ENCODE peak calls at places on chromosome 11, in five cellular contexts. V is BE2C, U is left lung, C is psoas muscle, W is MCF 10A. N is an unnamed sample.

GRCh38 chr11:116532066-116532465 is 240.7 kb downstream of the BUD13 start:
- DNase-seq in C (no peak), U (no peak), V (no peak), W (no peak), N (no peak)

GRCh38 chr11:64710418-64711137 is 12.4 kb downstream of the NRXN2 start:
- DNase-seq in V (no peak), C (no peak), U (no peak), W (peak), N (peak)

GRCh38 chr11:104650234-104650633 is 248.0 kb downstream of the CASP12 start:
- DNase-seq in V (no peak), U (no peak), C (no peak), W (no peak), N (peak)

GRCh38 chr11:80700386-80700785 is 1259.6 kb upstream of the TENM4 start:
- DNase-seq in V (no peak), U (no peak), C (no peak), W (no peak), N (no peak)

GRCh38 chr11:74749127-74749964 is 697 bp downstream of the RNF169 start:
- DNase-seq in W (peak), C (peak), V (peak), U (peak), N (peak)

GRCh38 chr11:35208795-35209194 is 69.8 kb downstream of the CD44 start:
- DNase-seq in U (no peak), V (no peak), C (no peak), W (no peak), N (no peak)

GRCh38 chr11:63490551-63491239 is at the start of gene PLAAT5:
- DNase-seq in C (peak), W (no peak), V (no peak), U (no peak), N (no peak)

GRCh38 chr11:81497202-81497804 is 1236.4 kb downstream of the FAM181B start:
- DNase-seq in C (no peak), U (no peak), W (peak), V (peak), N (peak)

GRCh38 chr11:99370557-99371200 is 349.9 kb downstream of the CNTN5 start:
- DNase-seq in U (peak), C (peak), W (peak), V (peak), N (peak)

GRCh38 chr11:19393941-19394340 is 153.2 kb upstream of the E2F8 start:
- DNase-seq in W (peak), V (no peak), U (no peak), C (no peak), N (peak)

GRCh38 chr11:66543263-66544107 is 2.4 kb downstream of the ZDHHC24 start:
- DNase-seq in V (peak), C (peak), U (peak), W (no peak), N (peak)

GRCh38 chr11:118079507-118079906 is 2.6 kb downstream of the TMPRSS4 start:
- DNase-seq in U (no peak), C (no peak), W (no peak), V (no peak), N (no peak)

GRCh38 chr11:1307163-1307870 is 2.1 kb downstream of the TOLLIP start:
- DNase-seq in V (no peak), W (no peak), C (no peak), U (no peak), N (no peak)

GRCh38 chr11:29320196-29320595 is 696.6 kb downstream of the KCNA4 start:
- DNase-seq in U (no peak), W (no peak), V (no peak), C (no peak), N (peak)

GRCh38 chr11:73475549-73475948 is 99.3 kb downstream of the RELT start:
- DNase-seq in W (no peak), V (no peak), C (no peak), U (no peak), N (no peak)

GRCh38 chr11:64400096-64400495 is 41.1 kb downstream of the RPS6KA4 start:
- DNase-seq in C (peak), W (peak), V (no peak), U (no peak), N (peak)

GRCh38 chr11:119196833-119197483 is 9.2 kb upstream of the CBL start:
- DNase-seq in C (no peak), W (peak), V (peak), U (no peak), N (peak)

GRCh38 chr11:1087279-1087960 is 12.7 kb downstream of the MUC2 start:
- DNase-seq in U (no peak), C (no peak), V (no peak), W (no peak), N (no peak)

GRCh38 chr11:110587129-110587528 is 125.1 kb downstream of the ARHGAP20 start:
- DNase-seq in V (no peak), W (no peak), C (no peak), U (no peak), N (no peak)

GRCh38 chr11:116955548-116955947 is 118.1 kb upstream of the APOA1 start:
- DNase-seq in U (no peak), W (no peak), C (no peak), V (no peak), N (no peak)

GRCh38 chr11:66720223-66720898 is 8.7 kb downstream of the SPTBN2 start:
- DNase-seq in U (peak), V (peak), C (peak), W (peak), N (peak)

GRCh38 chr11:1338201-1339065 is 29.0 kb upstream of the TOLLIP start:
- DNase-seq in U (no peak), C (no peak), W (no peak), V (no peak), N (no peak)

GRCh38 chr11:103773059-103773458 is 263.4 kb upstream of the DDI1 start:
- DNase-seq in W (no peak), U (no peak), C (no peak), V (no peak), N (peak)

GRCh38 chr11:132058211-132058772 is 687.9 kb downstream of the NTM start:
- DNase-seq in V (no peak), W (no peak), C (no peak), U (no peak), N (peak)

GRCh38 chr11:123509737-123510578 is 79.9 kb downstream of the GRAMD1B start:
- DNase-seq in U (no peak), V (peak), W (no peak), C (no peak), N (peak)

GRCh38 chr11:77467233-77467632 is 6.7 kb downstream of the PAK1 start:
- DNase-seq in C (no peak), V (no peak), U (no peak), W (peak), N (peak)

GRCh38 chr11:93199616-93200015 is 1.8 kb upstream of the SLC36A4 start:
- DNase-seq in U (no peak), W (no peak), V (no peak), C (no peak), N (no peak)

GRCh38 chr11:95515379-95515778 is 274.2 kb downstream of the FAM76B start:
- DNase-seq in U (no peak), C (no peak), W (no peak), V (no peak), N (peak)

GRCh38 chr11:85941380-85941973 is 86.3 kb downstream of the CCDC83 start:
- DNase-seq in C (peak), W (peak), V (peak), U (no peak), N (peak)

GRCh38 chr11:93279911-93280347 is 50.6 kb upstream of the DEUP1 start:
- DNase-seq in V (no peak), W (no peak), C (no peak), U (no peak), N (no peak)

GRCh38 chr11:131129474-131129873 is 213.2 kb upstream of the SNX19 start:
- DNase-seq in V (no peak), C (no peak), U (no peak), W (no peak), N (no peak)

GRCh38 chr11:22133785-22134184 is 59.1 kb upstream of the ANO5 start:
- DNase-seq in V (no peak), U (no peak), W (no peak), C (no peak), N (no peak)

GRCh38 chr11:68838572-68838964 is 3.1 kb downstream of the CPT1A start:
- DNase-seq in W (peak), V (no peak), C (peak), U (no peak), N (peak)

GRCh38 chr11:19951558-19952083 is 208.7 kb downstream of the DBX1 start:
- DNase-seq in W (peak), C (no peak), V (no peak), U (no peak), N (peak)

GRCh38 chr11:133619973-133620372 is 87.7 kb upstream of the OPCML start:
- DNase-seq in V (no peak), W (no peak), U (no peak), C (no peak), N (no peak)
- TF ChIP-seq CTCF in V (peak), W (peak), U (no peak), C (no peak), N (no peak)

GRCh38 chr11:60984149-60984548 is 12.7 kb downstream of the CD6 start:
- DNase-seq in C (no peak), V (no peak), W (no peak), U (no peak), N (no peak)
- TF ChIP-seq CTCF in C (no peak), V (no peak), W (no peak), U (no peak), N (no peak)

GRCh38 chr11:88523362-88524028 is 186.0 kb upstream of the CTSC start:
- DNase-seq in C (no peak), W (no peak), U (no peak), V (no peak), N (peak)

GRCh38 chr11:88520391-88520790 is 182.9 kb upstream of the CTSC start:
- DNase-seq in U (no peak), V (no peak), W (no peak), C (no peak), N (peak)

GRCh38 chr11:88522624-88523361 is 185.3 kb upstream of the CTSC start:
- DNase-seq in W (no peak), C (no peak), V (no peak), U (no peak), N (no peak)

DNA sequence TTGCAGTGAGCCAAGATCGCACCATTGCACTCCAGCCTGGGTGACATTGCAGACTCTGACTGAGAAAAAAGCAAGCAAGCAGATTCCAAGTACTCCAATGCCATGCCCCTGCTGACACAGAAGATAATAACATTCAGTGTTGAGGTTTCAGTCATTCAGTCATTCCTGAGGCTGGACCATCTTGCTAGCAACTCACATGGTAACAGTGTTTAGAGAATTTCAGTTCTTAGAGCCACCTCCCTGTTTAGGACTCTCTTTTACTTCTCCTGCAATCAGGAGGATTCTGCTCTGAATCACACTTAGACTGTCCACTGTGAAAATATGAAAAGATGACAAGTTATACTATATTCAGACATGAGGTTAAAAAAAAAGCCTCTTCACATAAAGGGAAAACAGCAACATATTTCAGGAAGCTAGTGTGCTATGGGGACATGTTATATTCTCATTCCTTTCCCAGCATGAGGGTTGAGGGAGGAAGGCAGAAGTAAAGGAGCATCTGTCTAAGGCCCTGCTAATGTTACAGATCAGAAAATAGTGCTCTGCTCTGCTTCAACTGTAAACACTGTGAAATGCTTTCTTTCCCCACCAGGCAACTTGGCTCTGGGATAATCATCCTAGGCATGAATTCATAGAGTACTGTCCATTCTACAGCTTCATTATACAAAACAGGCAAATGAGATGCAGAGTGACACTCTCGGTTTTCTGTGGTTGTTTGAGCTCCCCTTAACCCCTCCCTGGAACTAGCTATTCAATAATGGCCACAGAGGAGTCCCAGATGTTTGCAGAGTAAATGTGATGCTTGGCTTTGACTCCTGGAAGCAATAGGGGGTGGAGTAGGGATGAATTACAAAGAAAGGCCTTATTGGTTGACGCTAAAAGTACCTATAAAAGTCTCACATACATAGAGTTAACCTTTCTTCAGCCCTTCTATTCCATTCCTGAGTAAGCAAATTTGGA is 184.1 kb upstream of the CTSC start:
- DNase-seq in U (no peak), C (no peak), W (no peak), V (no peak), N (no peak)
- TF ChIP-seq CTCF in U (no peak), C (no peak), W (no peak), V (no peak), N (no peak)

GRCh38 chr11:47376543-47377371 is 1.6 kb downstream of the SPI1 start:
- DNase-seq in C (peak), U (peak), V (no peak), W (peak), N (peak)
- TF ChIP-seq CTCF in C (no peak), U (no peak), V (no peak), W (no peak), N (no peak)

DNA sequence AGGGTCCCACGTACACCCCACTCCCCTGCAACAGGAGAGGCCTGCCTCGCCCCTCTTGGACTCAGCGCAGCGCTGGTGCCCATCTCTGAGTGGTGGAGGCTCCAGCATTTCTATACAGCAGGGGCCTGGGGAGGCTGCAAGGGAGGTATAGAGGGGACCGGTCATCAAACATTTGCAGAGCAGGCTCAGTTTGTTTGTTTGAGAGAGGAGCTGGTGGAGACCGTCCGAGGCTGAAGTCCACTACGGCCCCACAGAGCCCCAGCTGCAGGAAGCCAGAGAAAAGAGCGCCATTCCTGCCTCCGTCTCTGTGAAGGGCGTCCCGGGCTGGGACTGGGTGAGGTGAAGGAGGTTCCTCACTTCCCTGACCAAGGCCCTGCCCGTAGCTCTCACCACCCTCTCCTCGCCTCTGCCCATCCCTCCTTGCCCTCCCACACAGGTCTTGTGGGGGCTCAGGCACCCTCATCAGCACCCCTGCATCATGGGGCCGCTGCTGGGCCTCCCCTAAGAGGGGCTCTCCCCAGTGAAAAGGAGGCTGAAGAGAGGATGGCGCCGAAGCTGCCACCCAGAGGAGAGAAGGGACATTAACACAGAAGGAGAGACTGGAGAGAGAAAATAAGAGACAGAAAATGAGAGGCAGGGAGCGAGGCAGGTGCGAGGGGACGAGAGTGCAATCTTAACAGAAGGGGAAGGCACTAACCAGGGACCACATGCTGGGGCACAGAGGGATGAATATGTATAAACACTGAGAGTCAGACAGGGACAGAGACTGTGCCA is 24.6 kb downstream of the RPUSD4 start:
- DNase-seq in V (no peak), W (no peak), C (no peak), U (no peak), N (no peak)
- TF ChIP-seq CTCF in V (peak), W (no peak), C (no peak), U (no peak), N (peak)

DNA sequence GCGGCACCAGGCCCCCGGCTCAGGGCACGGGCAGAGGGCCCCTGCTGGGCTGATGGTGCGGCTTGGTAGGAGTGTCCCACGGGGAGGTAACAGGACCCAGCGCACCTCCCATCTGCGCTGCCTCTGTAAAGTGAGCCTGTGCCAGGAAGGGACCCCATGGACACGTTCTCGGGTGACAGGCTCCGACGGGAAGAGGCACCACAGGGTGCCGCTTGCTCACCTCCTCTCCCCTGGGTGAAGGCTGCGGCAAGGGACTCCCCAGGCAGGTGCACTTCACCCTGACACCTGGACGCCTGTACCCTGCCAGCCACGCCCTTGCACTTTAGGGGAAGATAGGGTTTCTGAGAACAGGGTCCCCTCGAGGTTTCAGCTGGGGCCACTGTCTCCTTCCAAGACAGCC is 48.1 kb downstream of the SHANK2 start:
- DNase-seq in W (no peak), U (no peak), C (peak), V (no peak), N (no peak)
- TF ChIP-seq CTCF in W (no peak), U (no peak), C (no peak), V (no peak), N (no peak)